ENCODE peak calls at places on chromosomes 7 and 10, in ten cellular contexts. Q is left lung; O is foreskin fibroblast; I is GM12865; S is lower leg skin; G is CD8-positive, alpha-beta T cell; U is right lobe of liver; X is choroid plexus epithelial cell; N is fibroblast of mammary gland; L is astrocyte of the cerebellum. C is an unnamed sample.

GRCh38 chr7:125169088-125169487 is 239.5 kb upstream of the POT1 start:
- DNase-seq in O (no peak), S (no peak), I (no peak), Q (no peak), L (no peak), U (no peak), X (no peak), G (no peak), N (no peak), C (no peak)

GRCh38 chr7:98420966-98421612 is 20.2 kb upstream of the BAIAP2L1 start:
- DNase-seq in L (no peak), I (peak; percentile 81), G (peak; percentile 40), U (peak; percentile 85), S (no peak), Q (peak; percentile 58), X (peak; percentile 56), N (peak; percentile 33), O (peak; percentile 60), C (no peak)

GRCh38 chr7:74059681-74060588 is 23.7 kb upstream of the LIMK1 start:
- DNase-seq in G (no peak), U (peak; percentile 96), X (no peak), I (no peak), S (peak; percentile 81), O (no peak), N (no peak), L (no peak), Q (peak; percentile 65), C (no peak)

GRCh38 chr10:104323721-104324686 is 14.3 kb downstream of the ITPRIP start:
- DNase-seq in G (no peak), S (no peak), N (peak; percentile 12), X (no peak), L (no peak), Q (peak; percentile 81), U (no peak), I (no peak), O (no peak), C (no peak)

GRCh38 chr10:65618125-65618524 is 1307.7 kb upstream of the LRRTM3 start:
- DNase-seq in X (peak; percentile 3), U (no peak), G (no peak), N (no peak), S (no peak), Q (no peak), L (no peak), O (no peak), I (no peak), C (no peak)

GRCh38 chr10:71531485-71532446 is 135.0 kb downstream of the CDH23 start:
- DNase-seq in N (no peak), U (no peak), Q (no peak), X (no peak), O (no peak), I (peak; percentile 40), S (no peak), G (no peak), L (no peak), C (no peak)

GRCh38 chr10:16011548-16011947 is 151.2 kb upstream of the MINDY3 start:
- DNase-seq in X (peak; percentile 0), Q (no peak), G (no peak), O (no peak), U (no peak), L (no peak), S (no peak), N (no peak), I (no peak), C (no peak)

GRCh38 chr10:69479241-69479730 is 28.0 kb downstream of the TSPAN15 start:
- DNase-seq in G (no peak), S (no peak), X (no peak), O (no peak), N (no peak), U (no peak), I (no peak), Q (no peak), L (no peak), C (no peak)

GRCh38 chr7:124752310-124752709 is 13.3 kb downstream of the GPR37 start:
- DNase-seq in N (no peak), S (no peak), Q (no peak), O (peak; percentile 57), U (no peak), I (no peak), L (no peak), X (peak; percentile 21), G (no peak), C (no peak)

GRCh38 chr7:8378349-8379019 is 54.9 kb upstream of the NXPH1 start:
- DNase-seq in I (no peak), S (no peak), Q (no peak), G (no peak), N (no peak), O (no peak), U (no peak), X (no peak), L (no peak), C (no peak)

GRCh38 chr10:1738950-1739349 is 1.6 kb upstream of the ADARB2 start:
- DNase-seq in N (no peak), I (peak; percentile 86), L (no peak), X (no peak), G (no peak), Q (no peak), O (no peak), S (no peak), U (no peak), C (peak; percentile 52)

GRCh38 chr10:1736180-1736971 is 949 bp downstream of the ADARB2 start:
- DNase-seq in Q (no peak), S (no peak), O (no peak), N (no peak), X (no peak), U (no peak), I (no peak), G (no peak), L (no peak), C (no peak)

GRCh38 chr10:1735562-1735961 is 1.8 kb downstream of the ADARB2 start:
- DNase-seq in Q (no peak), G (no peak), I (no peak), O (no peak), X (no peak), L (no peak), S (no peak), U (no peak), N (no peak), C (no peak)

GRCh38 chr10:1736972-1737221 is 428 bp downstream of the ADARB2 start:
- DNase-seq in I (no peak), Q (no peak), X (no peak), U (no peak), G (no peak), L (no peak), O (no peak), S (no peak), N (no peak), C (no peak)

GRCh38 chr10:1737222-1738061 is at the start of gene ADARB2:
- DNase-seq in Q (no peak), I (peak; percentile 89), L (peak; percentile 1), O (peak; percentile 1), S (no peak), U (no peak), G (no peak), N (no peak), X (peak; percentile 1), C (peak; percentile 34)
- H3K4me3 ChIP-seq in Q (peak within 1 kb of the TSS; percentile 3), I (peak within 1 kb of the TSS; percentile 86), L (peak within 1 kb of the TSS; percentile 19), O (no peak within 1 kb of the TSS), S (no peak within 1 kb of the TSS), U (no peak within 1 kb of the TSS), G (no peak within 1 kb of the TSS), N (no peak within 1 kb of the TSS), X (no peak within 1 kb of the TSS), C (peak within 1 kb of the TSS; percentile 58)

GRCh38 chr10:118710487-118710886 is 44.3 kb downstream of the CACUL1 start:
- DNase-seq in I (no peak), O (no peak), S (no peak), G (no peak), N (no peak), Q (no peak), X (no peak), L (no peak), U (no peak), C (no peak)

GRCh38 chr10:118708571-118708970 is 46.2 kb downstream of the CACUL1 start:
- DNase-seq in O (no peak), L (no peak), I (no peak), Q (no peak), G (no peak), X (no peak), N (no peak), S (no peak), U (no peak), C (no peak)

GRCh38 chr10:118712080-118712479 is 42.7 kb downstream of the CACUL1 start:
- DNase-seq in X (no peak), L (no peak), I (no peak), G (no peak), S (no peak), N (no peak), Q (no peak), O (no peak), U (no peak), C (no peak)

GRCh38 chr10:118712930-118713634 is 41.7 kb downstream of the CACUL1 start:
- DNase-seq in N (no peak), Q (no peak), X (no peak), G (no peak), I (no peak), S (no peak), L (no peak), U (no peak), O (no peak), C (no peak)
- TF ChIP-seq CTCF in N (peak; percentile 26), Q (no peak), X (peak; percentile 38), G (no peak), I (no peak), S (no peak), L (peak; percentile 21), U (no peak), O (no peak), C (peak; percentile 13)

GRCh38 chr7:47783456-47784240 is 164.6 kb downstream of the PKD1L1 start:
- DNase-seq in X (peak; percentile 93), I (no peak), G (no peak), L (peak; percentile 95), Q (no peak), S (peak; percentile 63), O (peak; percentile 92), N (peak; percentile 96), U (no peak), C (no peak)
- H3K4me3 ChIP-seq in X (no peak overlapping the region), I (no peak overlapping the region), G (no peak overlapping the region), L (no peak overlapping the region), Q (no peak overlapping the region), S (no peak overlapping the region), O (no peak overlapping the region), N (no peak overlapping the region), U (no peak overlapping the region), C (no peak overlapping the region)

GRCh38 chr10:80204801-80205477 is 398 bp downstream of the ANXA11 start:
- DNase-seq in L (no peak), U (no peak), N (no peak), S (no peak), Q (peak; percentile 51), X (no peak), I (peak; percentile 48), O (peak; percentile 58), G (peak; percentile 29), C (no peak)

GRCh38 chr10:80203835-80204148 is 1.5 kb downstream of the ANXA11 start:
- DNase-seq in Q (no peak), L (no peak), O (no peak), G (no peak), I (no peak), S (no peak), X (no peak), N (no peak), U (no peak), C (no peak)

GRCh38 chr10:80204193-80204714 is 1.1 kb downstream of the ANXA11 start:
- DNase-seq in L (no peak), I (peak; percentile 15), X (peak; percentile 36), N (no peak), U (peak; percentile 67), G (no peak), O (peak; percentile 61), Q (peak; percentile 69), S (no peak), C (no peak)

GRCh38 chr10:80201592-80202256 is 3.6 kb downstream of the ANXA11 start:
- DNase-seq in N (no peak), I (no peak), U (no peak), S (no peak), G (no peak), X (no peak), O (no peak), Q (no peak), L (no peak), C (no peak)

GRCh38 chr10:80202934-80203834 is 2.2 kb downstream of the ANXA11 start:
- DNase-seq in X (peak; percentile 98), U (peak; percentile 70), O (peak; percentile 94), L (peak; percentile 62), N (peak; percentile 89), S (peak; percentile 69), G (peak; percentile 45), Q (peak; percentile 64), I (peak; percentile 75), C (peak; percentile 55)
- TF ChIP-seq CTCF in X (peak; percentile 46), U (peak; percentile 34), O (peak; percentile 23), L (peak; percentile 42), N (peak; percentile 21), S (no peak), G (peak; percentile 55), Q (no peak), I (peak; percentile 31), C (peak; percentile 58)